ENCODE peak calls at places on chromosomes 5 and 9, in seven cellular contexts. One of them, this sample, is unnamed.

GRCh38 chr5:72388652-72389051 is 68.5 kb downstream of the PTCD2 start:
- DNase-seq in gastrocnemius medialis: no peak
- DNase-seq in breast epithelium: peak
- DNase-seq in stomach: no peak
- DNase-seq in A549: no peak
- DNase-seq in HCT116: no peak
- DNase-seq in adrenal gland: no peak
- DNase-seq in this sample: no peak

GRCh38 chr5:169153405-169153804 is 147.5 kb downstream of the SLIT3 start:
- DNase-seq in gastrocnemius medialis: no peak
- DNase-seq in breast epithelium: no peak
- DNase-seq in stomach: no peak
- DNase-seq in A549: no peak
- DNase-seq in HCT116: no peak
- DNase-seq in adrenal gland: peak
- DNase-seq in this sample: no peak

GRCh38 chr5:181167814-181168488 is 20.6 kb downstream of the OR2V2 start:
- DNase-seq in gastrocnemius medialis: no peak
- DNase-seq in breast epithelium: no peak
- DNase-seq in stomach: no peak
- DNase-seq in A549: no peak
- DNase-seq in HCT116: no peak
- DNase-seq in adrenal gland: no peak
- DNase-seq in this sample: no peak

GRCh38 chr9:107215381-107215780 is 67.7 kb upstream of the RAD23B start:
- DNase-seq in gastrocnemius medialis: no peak
- DNase-seq in breast epithelium: no peak
- DNase-seq in stomach: no peak
- DNase-seq in A549: no peak
- DNase-seq in HCT116: peak
- DNase-seq in adrenal gland: no peak
- DNase-seq in this sample: no peak

GRCh38 chr5:139287890-139288635 is 5.5 kb upstream of the MATR3 start:
- DNase-seq in gastrocnemius medialis: no peak
- DNase-seq in breast epithelium: no peak
- DNase-seq in stomach: no peak
- DNase-seq in A549: no peak
- DNase-seq in HCT116: no peak
- DNase-seq in adrenal gland: no peak
- DNase-seq in this sample: no peak

GRCh38 chr5:112703866-112704820 is 33.5 kb upstream of the APC start:
- DNase-seq in gastrocnemius medialis: no peak
- DNase-seq in breast epithelium: no peak
- DNase-seq in stomach: no peak
- DNase-seq in A549: no peak
- DNase-seq in HCT116: no peak
- DNase-seq in adrenal gland: peak
- DNase-seq in this sample: no peak

GRCh38 chr5:142587354-142587965 is 98.4 kb downstream of the FGF1 start:
- DNase-seq in gastrocnemius medialis: no peak
- DNase-seq in breast epithelium: no peak
- DNase-seq in stomach: peak
- DNase-seq in A549: peak
- DNase-seq in HCT116: peak
- DNase-seq in adrenal gland: no peak
- DNase-seq in this sample: no peak

GRCh38 chr9:130857864-130858730 is 23.0 kb downstream of the ABL1 start:
- DNase-seq in gastrocnemius medialis: peak
- DNase-seq in breast epithelium: peak
- DNase-seq in stomach: no peak
- DNase-seq in A549: no peak
- DNase-seq in HCT116: no peak
- DNase-seq in adrenal gland: no peak
- DNase-seq in this sample: no peak

GRCh38 chr9:115416299-115416698 is 298.3 kb upstream of the TNC start:
- DNase-seq in gastrocnemius medialis: no peak
- DNase-seq in breast epithelium: no peak
- DNase-seq in stomach: no peak
- DNase-seq in A549: no peak
- DNase-seq in HCT116: no peak
- DNase-seq in adrenal gland: no peak
- DNase-seq in this sample: no peak

GRCh38 chr9:5902377-5902776 is 11.7 kb downstream of the MLANA start:
- DNase-seq in gastrocnemius medialis: no peak
- DNase-seq in breast epithelium: no peak
- DNase-seq in stomach: no peak
- DNase-seq in A549: no peak
- DNase-seq in HCT116: no peak
- DNase-seq in adrenal gland: no peak
- DNase-seq in this sample: no peak

GRCh38 chr5:157366741-157367684 is 93.0 kb upstream of the NIPAL4 start:
- DNase-seq in gastrocnemius medialis: no peak
- DNase-seq in breast epithelium: no peak
- DNase-seq in stomach: no peak
- DNase-seq in A549: peak
- DNase-seq in HCT116: no peak
- DNase-seq in adrenal gland: no peak
- DNase-seq in this sample: no peak

GRCh38 chr9:90872835-90873294 is 71.2 kb downstream of the SYK start:
- DNase-seq in gastrocnemius medialis: peak
- DNase-seq in breast epithelium: no peak
- DNase-seq in stomach: no peak
- DNase-seq in A549: no peak
- DNase-seq in HCT116: no peak
- DNase-seq in adrenal gland: no peak
- DNase-seq in this sample: no peak

GRCh38 chr5:141439411-141440141 is 9.3 kb downstream of the PCDHGA12 start:
- DNase-seq in gastrocnemius medialis: no peak
- DNase-seq in breast epithelium: no peak
- DNase-seq in stomach: no peak
- DNase-seq in A549: no peak
- DNase-seq in HCT116: no peak
- DNase-seq in adrenal gland: no peak
- DNase-seq in this sample: no peak

GRCh38 chr9:118809160-118809625 is 560.0 kb downstream of the BRINP1 start:
- DNase-seq in gastrocnemius medialis: no peak
- DNase-seq in breast epithelium: no peak
- DNase-seq in stomach: no peak
- DNase-seq in A549: no peak
- DNase-seq in HCT116: no peak
- DNase-seq in adrenal gland: no peak
- DNase-seq in this sample: no peak

DNA sequence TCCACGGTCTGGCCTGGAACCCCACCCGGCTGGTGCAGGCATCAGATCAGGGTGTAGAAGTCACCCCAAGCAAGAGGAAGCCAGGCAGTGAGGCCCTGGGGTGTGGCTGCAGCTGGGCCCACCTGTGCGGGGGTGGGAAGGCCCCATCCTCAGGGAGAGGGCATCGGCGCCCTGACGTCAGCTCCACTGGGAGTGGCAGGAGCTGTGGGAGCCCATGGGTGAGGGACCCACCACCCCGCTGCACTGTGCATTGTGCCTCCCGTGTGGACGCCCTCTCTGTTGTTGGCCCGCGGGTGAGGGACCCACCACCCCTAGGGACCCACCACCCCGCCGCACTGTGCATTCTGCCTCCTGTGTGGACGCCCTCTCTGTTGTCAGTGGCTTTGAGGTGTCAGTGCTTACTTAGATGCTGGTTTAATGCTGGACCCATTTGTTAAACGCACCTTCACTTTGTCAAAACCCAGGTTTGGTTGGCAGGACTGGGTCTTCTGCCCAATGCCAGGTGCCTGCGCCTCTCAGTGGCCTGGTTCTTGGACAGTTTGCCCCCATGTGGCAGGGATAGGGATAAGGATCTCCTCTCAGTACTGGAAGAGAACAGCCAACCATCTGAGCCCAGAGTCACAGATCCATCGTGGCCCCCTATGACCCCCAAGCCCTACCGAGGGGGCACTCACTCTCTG is 6.9 kb upstream of the EXOC3 start:
- DNase-seq in gastrocnemius medialis: no peak
- DNase-seq in breast epithelium: no peak
- DNase-seq in stomach: no peak
- DNase-seq in A549: peak
- DNase-seq in HCT116: no peak
- DNase-seq in adrenal gland: peak
- DNase-seq in this sample: peak
- TF ChIP-seq POLR2A in gastrocnemius medialis: no peak
- TF ChIP-seq POLR2A in breast epithelium: no peak
- TF ChIP-seq POLR2A in stomach: no peak
- TF ChIP-seq POLR2A in A549: no peak
- TF ChIP-seq POLR2A in HCT116: no peak
- TF ChIP-seq POLR2A in adrenal gland: no peak
- TF ChIP-seq POLR2A in this sample: no peak

DNA sequence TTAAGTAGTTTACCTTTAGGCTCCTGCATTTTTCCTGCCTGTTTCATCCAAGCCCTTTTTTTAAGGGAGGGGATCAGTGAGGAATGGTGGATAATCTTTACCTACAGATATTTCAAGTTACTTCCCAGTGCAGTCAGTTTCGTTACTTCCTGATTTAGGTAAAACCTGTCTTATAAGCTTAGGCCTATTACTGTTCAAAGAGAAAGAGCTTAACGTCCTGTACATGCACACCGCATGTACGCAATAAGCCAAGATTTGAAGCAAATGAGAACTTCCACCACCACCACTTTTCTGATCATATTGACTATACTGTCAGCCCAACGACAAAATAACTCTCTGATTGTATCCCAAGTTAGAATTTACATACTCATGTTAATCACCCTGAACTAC is 5.2 kb downstream of the NFIB start:
- DNase-seq in gastrocnemius medialis: no peak
- DNase-seq in breast epithelium: no peak
- DNase-seq in stomach: no peak
- DNase-seq in A549: no peak
- DNase-seq in HCT116: no peak
- DNase-seq in adrenal gland: no peak
- DNase-seq in this sample: no peak
- H3K4me3 ChIP-seq in gastrocnemius medialis: peak
- H3K4me3 ChIP-seq in breast epithelium: peak
- H3K4me3 ChIP-seq in stomach: peak
- H3K4me3 ChIP-seq in A549: no peak
- H3K4me3 ChIP-seq in HCT116: no peak
- H3K4me3 ChIP-seq in adrenal gland: no peak
- H3K4me3 ChIP-seq in this sample: no peak

DNA sequence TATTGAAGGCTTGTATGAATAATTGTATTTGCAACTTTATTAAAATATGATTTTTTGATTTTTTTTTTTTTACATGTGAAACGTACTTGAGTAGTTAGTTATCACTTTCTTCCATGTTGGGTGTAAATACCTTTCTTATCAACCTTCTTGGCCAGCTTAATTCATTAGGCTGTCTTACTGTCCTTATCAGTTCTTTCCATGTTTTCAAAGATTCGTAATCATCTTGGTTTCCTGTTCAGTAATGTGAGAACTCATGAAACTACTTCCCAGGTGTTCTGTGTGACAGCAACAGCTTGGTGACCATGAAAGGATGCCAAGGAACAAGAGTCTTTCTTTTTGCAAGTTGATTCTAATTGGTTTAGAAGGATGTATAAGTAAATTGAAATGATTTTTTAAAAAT is 100.0 kb downstream of the ADGRV1 start:
- DNase-seq in gastrocnemius medialis: no peak
- DNase-seq in breast epithelium: no peak
- DNase-seq in stomach: no peak
- DNase-seq in A549: no peak
- DNase-seq in HCT116: no peak
- DNase-seq in adrenal gland: no peak
- DNase-seq in this sample: no peak
- TF ChIP-seq POLR2A in gastrocnemius medialis: no peak
- TF ChIP-seq POLR2A in breast epithelium: no peak
- TF ChIP-seq POLR2A in stomach: no peak
- TF ChIP-seq POLR2A in A549: no peak
- TF ChIP-seq POLR2A in HCT116: no peak
- TF ChIP-seq POLR2A in adrenal gland: no peak
- TF ChIP-seq POLR2A in this sample: no peak

DNA sequence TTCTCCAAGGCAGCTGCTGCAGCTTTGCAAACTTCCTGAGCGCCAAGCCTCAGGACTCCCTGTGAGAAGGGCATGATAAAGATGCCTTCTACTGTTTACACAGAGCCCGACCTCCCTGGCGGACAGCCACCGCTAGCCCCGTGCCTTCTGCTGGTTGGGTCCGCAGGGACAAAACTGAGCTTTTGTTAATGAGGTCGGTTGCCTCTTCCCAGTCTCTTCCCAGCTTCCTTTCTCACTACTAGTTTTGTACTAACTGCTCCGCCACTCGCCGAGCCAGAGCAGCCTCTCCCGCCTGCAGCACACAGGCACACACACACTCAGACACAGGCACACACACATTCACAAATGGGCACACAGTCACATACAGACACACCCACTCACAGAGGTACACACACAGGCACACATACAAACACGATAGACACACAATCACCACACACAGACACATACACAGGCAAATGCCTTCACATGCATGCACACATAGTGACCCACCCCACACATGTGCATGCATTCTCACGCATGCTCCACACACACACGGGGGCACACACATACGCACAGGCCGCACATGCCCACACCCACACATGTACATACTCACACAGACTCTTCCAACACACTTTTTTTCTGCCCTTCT is at the start of gene FREM1:
- DNase-seq in gastrocnemius medialis: no peak
- DNase-seq in breast epithelium: no peak
- DNase-seq in stomach: no peak
- DNase-seq in A549: no peak
- DNase-seq in HCT116: no peak
- DNase-seq in adrenal gland: no peak
- DNase-seq in this sample: peak
- H3K4me3 ChIP-seq in gastrocnemius medialis: peak
- H3K4me3 ChIP-seq in breast epithelium: peak
- H3K4me3 ChIP-seq in stomach: no peak
- H3K4me3 ChIP-seq in A549: no peak
- H3K4me3 ChIP-seq in HCT116: no peak
- H3K4me3 ChIP-seq in adrenal gland: no peak
- H3K4me3 ChIP-seq in this sample: no peak